ENCODE peak calls at places on chromosomes 12 and 14, in eight cellular contexts. One of them, this sample, is unnamed.
A peak's percentile ranks its signal among the peaks of the same experiment; 100 is the strongest.

GRCh38 chr14:53217283-53217994 is 64.3 kb upstream of the DDHD1 start:
- DNase-seq in GM03348: peak; percentile 86
- DNase-seq in activated naive CD8-positive, alpha-beta T cell treated with anti-CD3 and anti-CD28 coated beads, Interleukin-2, amount 50 U/mL, for 24 hours: peak; percentile 84
- DNase-seq in lower lobe of right lung: peak; percentile 87
- DNase-seq in IMR-90: peak; percentile 33
- DNase-seq in stimulated activated naive CD8-positive, alpha-beta T cell treated with anti-CD3 and anti-CD28 coated beads, Interleukin-15, Interleukin-2, amounts not matched to agents 100 U/mL and 50 U/mL, for 24 hours: peak; percentile 86
- DNase-seq in hepatic stellate cell: peak; percentile 30
- DNase-seq in left ventricle myocardium inferior: peak; percentile 68
- DNase-seq in this sample: peak; percentile 82

GRCh38 chr14:61034416-61035100 is 53.5 kb downstream of the SLC38A6 start:
- DNase-seq in GM03348: no peak
- DNase-seq in activated naive CD8-positive, alpha-beta T cell treated with anti-CD3 and anti-CD28 coated beads, Interleukin-2, amount 50 U/mL, for 24 hours: no peak
- DNase-seq in lower lobe of right lung: peak; percentile 41
- DNase-seq in IMR-90: no peak
- DNase-seq in stimulated activated naive CD8-positive, alpha-beta T cell treated with anti-CD3 and anti-CD28 coated beads, Interleukin-15, Interleukin-2, amounts not matched to agents 100 U/mL and 50 U/mL, for 24 hours: no peak
- DNase-seq in hepatic stellate cell: no peak
- DNase-seq in left ventricle myocardium inferior: no peak
- DNase-seq in this sample: no peak

GRCh38 chr14:35285168-35285990 is 6.8 kb upstream of the PSMA6 start:
- DNase-seq in GM03348: no peak
- DNase-seq in activated naive CD8-positive, alpha-beta T cell treated with anti-CD3 and anti-CD28 coated beads, Interleukin-2, amount 50 U/mL, for 24 hours: peak; percentile 19
- DNase-seq in lower lobe of right lung: no peak
- DNase-seq in IMR-90: peak; percentile 8
- DNase-seq in stimulated activated naive CD8-positive, alpha-beta T cell treated with anti-CD3 and anti-CD28 coated beads, Interleukin-15, Interleukin-2, amounts not matched to agents 100 U/mL and 50 U/mL, for 24 hours: no peak
- DNase-seq in hepatic stellate cell: no peak
- DNase-seq in left ventricle myocardium inferior: no peak
- DNase-seq in this sample: no peak

GRCh38 chr14:92794547-92794941 is 439 bp downstream of the GOLGA5 start:
- DNase-seq in GM03348: peak; percentile 31
- DNase-seq in activated naive CD8-positive, alpha-beta T cell treated with anti-CD3 and anti-CD28 coated beads, Interleukin-2, amount 50 U/mL, for 24 hours: peak; percentile 18
- DNase-seq in lower lobe of right lung: no peak
- DNase-seq in IMR-90: peak; percentile 18
- DNase-seq in stimulated activated naive CD8-positive, alpha-beta T cell treated with anti-CD3 and anti-CD28 coated beads, Interleukin-15, Interleukin-2, amounts not matched to agents 100 U/mL and 50 U/mL, for 24 hours: no peak
- DNase-seq in hepatic stellate cell: no peak
- DNase-seq in left ventricle myocardium inferior: peak; percentile 31
- DNase-seq in this sample: no peak

GRCh38 chr12:103742349-103742784 is 98.7 kb downstream of the NT5DC3 start:
- DNase-seq in GM03348: peak; percentile 12
- DNase-seq in activated naive CD8-positive, alpha-beta T cell treated with anti-CD3 and anti-CD28 coated beads, Interleukin-2, amount 50 U/mL, for 24 hours: no peak
- DNase-seq in lower lobe of right lung: no peak
- DNase-seq in IMR-90: no peak
- DNase-seq in stimulated activated naive CD8-positive, alpha-beta T cell treated with anti-CD3 and anti-CD28 coated beads, Interleukin-15, Interleukin-2, amounts not matched to agents 100 U/mL and 50 U/mL, for 24 hours: no peak
- DNase-seq in hepatic stellate cell: no peak
- DNase-seq in left ventricle myocardium inferior: no peak
- DNase-seq in this sample: no peak

GRCh38 chr14:91405241-91405721 is 12.3 kb downstream of the CCDC88C start:
- DNase-seq in GM03348: no peak
- DNase-seq in activated naive CD8-positive, alpha-beta T cell treated with anti-CD3 and anti-CD28 coated beads, Interleukin-2, amount 50 U/mL, for 24 hours: peak; percentile 72
- DNase-seq in lower lobe of right lung: no peak
- DNase-seq in IMR-90: no peak
- DNase-seq in stimulated activated naive CD8-positive, alpha-beta T cell treated with anti-CD3 and anti-CD28 coated beads, Interleukin-15, Interleukin-2, amounts not matched to agents 100 U/mL and 50 U/mL, for 24 hours: peak; percentile 73
- DNase-seq in hepatic stellate cell: no peak
- DNase-seq in left ventricle myocardium inferior: no peak
- DNase-seq in this sample: no peak

GRCh38 chr12:53219116-53219955 is 12.3 kb upstream of the ITGB7 start:
- DNase-seq in GM03348: peak; percentile 69
- DNase-seq in activated naive CD8-positive, alpha-beta T cell treated with anti-CD3 and anti-CD28 coated beads, Interleukin-2, amount 50 U/mL, for 24 hours: peak; percentile 77
- DNase-seq in lower lobe of right lung: peak; percentile 60
- DNase-seq in IMR-90: peak; percentile 66
- DNase-seq in stimulated activated naive CD8-positive, alpha-beta T cell treated with anti-CD3 and anti-CD28 coated beads, Interleukin-15, Interleukin-2, amounts not matched to agents 100 U/mL and 50 U/mL, for 24 hours: peak; percentile 79
- DNase-seq in hepatic stellate cell: peak; percentile 81
- DNase-seq in left ventricle myocardium inferior: peak; percentile 51
- DNase-seq in this sample: no peak

GRCh38 chr12:102564026-102564425 is 83.7 kb upstream of the IGF1 start:
- DNase-seq in GM03348: no peak
- DNase-seq in activated naive CD8-positive, alpha-beta T cell treated with anti-CD3 and anti-CD28 coated beads, Interleukin-2, amount 50 U/mL, for 24 hours: no peak
- DNase-seq in lower lobe of right lung: no peak
- DNase-seq in IMR-90: no peak
- DNase-seq in stimulated activated naive CD8-positive, alpha-beta T cell treated with anti-CD3 and anti-CD28 coated beads, Interleukin-15, Interleukin-2, amounts not matched to agents 100 U/mL and 50 U/mL, for 24 hours: no peak
- DNase-seq in hepatic stellate cell: no peak
- DNase-seq in left ventricle myocardium inferior: no peak
- DNase-seq in this sample: no peak

GRCh38 chr14:68787235-68787727 is 5.6 kb downstream of the ZFP36L1 start:
- DNase-seq in GM03348: no peak
- DNase-seq in activated naive CD8-positive, alpha-beta T cell treated with anti-CD3 and anti-CD28 coated beads, Interleukin-2, amount 50 U/mL, for 24 hours: no peak
- DNase-seq in lower lobe of right lung: no peak
- DNase-seq in IMR-90: no peak
- DNase-seq in stimulated activated naive CD8-positive, alpha-beta T cell treated with anti-CD3 and anti-CD28 coated beads, Interleukin-15, Interleukin-2, amounts not matched to agents 100 U/mL and 50 U/mL, for 24 hours: peak; percentile 43
- DNase-seq in hepatic stellate cell: no peak
- DNase-seq in left ventricle myocardium inferior: no peak
- DNase-seq in this sample: no peak

GRCh38 chr14:46490150-46490769 is 161.3 kb downstream of the RPL10L start:
- DNase-seq in GM03348: no peak
- DNase-seq in activated naive CD8-positive, alpha-beta T cell treated with anti-CD3 and anti-CD28 coated beads, Interleukin-2, amount 50 U/mL, for 24 hours: no peak
- DNase-seq in lower lobe of right lung: no peak
- DNase-seq in IMR-90: no peak
- DNase-seq in stimulated activated naive CD8-positive, alpha-beta T cell treated with anti-CD3 and anti-CD28 coated beads, Interleukin-15, Interleukin-2, amounts not matched to agents 100 U/mL and 50 U/mL, for 24 hours: no peak
- DNase-seq in hepatic stellate cell: no peak
- DNase-seq in left ventricle myocardium inferior: no peak
- DNase-seq in this sample: no peak

GRCh38 chr12:58283553-58283952 is 342.2 kb downstream of the ATP23 start:
- DNase-seq in GM03348: no peak
- DNase-seq in activated naive CD8-positive, alpha-beta T cell treated with anti-CD3 and anti-CD28 coated beads, Interleukin-2, amount 50 U/mL, for 24 hours: no peak
- DNase-seq in lower lobe of right lung: no peak
- DNase-seq in IMR-90: no peak
- DNase-seq in stimulated activated naive CD8-positive, alpha-beta T cell treated with anti-CD3 and anti-CD28 coated beads, Interleukin-15, Interleukin-2, amounts not matched to agents 100 U/mL and 50 U/mL, for 24 hours: no peak
- DNase-seq in hepatic stellate cell: no peak
- DNase-seq in left ventricle myocardium inferior: no peak
- DNase-seq in this sample: no peak

GRCh38 chr12:117968826-117969659 is at the start of gene KSR2:
- DNase-seq in GM03348: peak; percentile 62
- DNase-seq in activated naive CD8-positive, alpha-beta T cell treated with anti-CD3 and anti-CD28 coated beads, Interleukin-2, amount 50 U/mL, for 24 hours: peak; percentile 44
- DNase-seq in lower lobe of right lung: peak; percentile 92
- DNase-seq in IMR-90: no peak
- DNase-seq in stimulated activated naive CD8-positive, alpha-beta T cell treated with anti-CD3 and anti-CD28 coated beads, Interleukin-15, Interleukin-2, amounts not matched to agents 100 U/mL and 50 U/mL, for 24 hours: peak; percentile 57
- DNase-seq in hepatic stellate cell: peak; percentile 14
- DNase-seq in left ventricle myocardium inferior: no peak
- DNase-seq in this sample: no peak

GRCh38 chr12:114836609-114837008 is 152.6 kb upstream of the TBX3 start:
- DNase-seq in GM03348: no peak
- DNase-seq in activated naive CD8-positive, alpha-beta T cell treated with anti-CD3 and anti-CD28 coated beads, Interleukin-2, amount 50 U/mL, for 24 hours: no peak
- DNase-seq in lower lobe of right lung: no peak
- DNase-seq in IMR-90: no peak
- DNase-seq in stimulated activated naive CD8-positive, alpha-beta T cell treated with anti-CD3 and anti-CD28 coated beads, Interleukin-15, Interleukin-2, amounts not matched to agents 100 U/mL and 50 U/mL, for 24 hours: no peak
- DNase-seq in hepatic stellate cell: no peak
- DNase-seq in left ventricle myocardium inferior: no peak
- DNase-seq in this sample: no peak

GRCh38 chr14:34301107-34301734 is 160.8 kb downstream of the SPTSSA start:
- DNase-seq in GM03348: peak; percentile 61
- DNase-seq in activated naive CD8-positive, alpha-beta T cell treated with anti-CD3 and anti-CD28 coated beads, Interleukin-2, amount 50 U/mL, for 24 hours: no peak
- DNase-seq in lower lobe of right lung: no peak
- DNase-seq in IMR-90: peak; percentile 12
- DNase-seq in stimulated activated naive CD8-positive, alpha-beta T cell treated with anti-CD3 and anti-CD28 coated beads, Interleukin-15, Interleukin-2, amounts not matched to agents 100 U/mL and 50 U/mL, for 24 hours: no peak
- DNase-seq in hepatic stellate cell: peak; percentile 8
- DNase-seq in left ventricle myocardium inferior: no peak
- DNase-seq in this sample: no peak

GRCh38 chr14:85131523-85131922 is 398.4 kb upstream of the FLRT2 start:
- DNase-seq in GM03348: no peak
- DNase-seq in activated naive CD8-positive, alpha-beta T cell treated with anti-CD3 and anti-CD28 coated beads, Interleukin-2, amount 50 U/mL, for 24 hours: no peak
- DNase-seq in lower lobe of right lung: no peak
- DNase-seq in IMR-90: no peak
- DNase-seq in stimulated activated naive CD8-positive, alpha-beta T cell treated with anti-CD3 and anti-CD28 coated beads, Interleukin-15, Interleukin-2, amounts not matched to agents 100 U/mL and 50 U/mL, for 24 hours: no peak
- DNase-seq in hepatic stellate cell: no peak
- DNase-seq in left ventricle myocardium inferior: no peak
- DNase-seq in this sample: no peak

GRCh38 chr12:41293011-41293410 is 104.9 kb downstream of the PDZRN4 start:
- DNase-seq in GM03348: no peak
- DNase-seq in activated naive CD8-positive, alpha-beta T cell treated with anti-CD3 and anti-CD28 coated beads, Interleukin-2, amount 50 U/mL, for 24 hours: no peak
- DNase-seq in lower lobe of right lung: no peak
- DNase-seq in IMR-90: no peak
- DNase-seq in stimulated activated naive CD8-positive, alpha-beta T cell treated with anti-CD3 and anti-CD28 coated beads, Interleukin-15, Interleukin-2, amounts not matched to agents 100 U/mL and 50 U/mL, for 24 hours: no peak
- DNase-seq in hepatic stellate cell: no peak
- DNase-seq in left ventricle myocardium inferior: no peak
- DNase-seq in this sample: no peak

GRCh38 chr14:81219210-81219820 is 1.4 kb downstream of the GTF2A1 start:
- DNase-seq in GM03348: peak; percentile 93
- DNase-seq in activated naive CD8-positive, alpha-beta T cell treated with anti-CD3 and anti-CD28 coated beads, Interleukin-2, amount 50 U/mL, for 24 hours: peak; percentile 79
- DNase-seq in lower lobe of right lung: peak; percentile 91
- DNase-seq in IMR-90: peak; percentile 98
- DNase-seq in stimulated activated naive CD8-positive, alpha-beta T cell treated with anti-CD3 and anti-CD28 coated beads, Interleukin-15, Interleukin-2, amounts not matched to agents 100 U/mL and 50 U/mL, for 24 hours: peak; percentile 80
- DNase-seq in hepatic stellate cell: peak; percentile 83
- DNase-seq in left ventricle myocardium inferior: peak; percentile 89
- DNase-seq in this sample: peak; percentile 93

GRCh38 chr12:39966738-39967137 is 139.1 kb downstream of the SLC2A13 start:
- DNase-seq in GM03348: no peak
- DNase-seq in activated naive CD8-positive, alpha-beta T cell treated with anti-CD3 and anti-CD28 coated beads, Interleukin-2, amount 50 U/mL, for 24 hours: no peak
- DNase-seq in lower lobe of right lung: no peak
- DNase-seq in IMR-90: no peak
- DNase-seq in stimulated activated naive CD8-positive, alpha-beta T cell treated with anti-CD3 and anti-CD28 coated beads, Interleukin-15, Interleukin-2, amounts not matched to agents 100 U/mL and 50 U/mL, for 24 hours: no peak
- DNase-seq in hepatic stellate cell: no peak
- DNase-seq in left ventricle myocardium inferior: no peak
- DNase-seq in this sample: no peak

GRCh38 chr12:11166300-11166699 is 4.7 kb upstream of the SMIM10L1 start:
- DNase-seq in GM03348: no peak
- DNase-seq in activated naive CD8-positive, alpha-beta T cell treated with anti-CD3 and anti-CD28 coated beads, Interleukin-2, amount 50 U/mL, for 24 hours: no peak
- DNase-seq in lower lobe of right lung: no peak
- DNase-seq in IMR-90: no peak
- DNase-seq in stimulated activated naive CD8-positive, alpha-beta T cell treated with anti-CD3 and anti-CD28 coated beads, Interleukin-15, Interleukin-2, amounts not matched to agents 100 U/mL and 50 U/mL, for 24 hours: no peak
- DNase-seq in hepatic stellate cell: no peak
- DNase-seq in left ventricle myocardium inferior: no peak
- DNase-seq in this sample: no peak

GRCh38 chr12:75471928-75472865 is 8.4 kb upstream of the GLIPR1 start:
- DNase-seq in GM03348: no peak
- DNase-seq in activated naive CD8-positive, alpha-beta T cell treated with anti-CD3 and anti-CD28 coated beads, Interleukin-2, amount 50 U/mL, for 24 hours: no peak
- DNase-seq in lower lobe of right lung: no peak
- DNase-seq in IMR-90: no peak
- DNase-seq in stimulated activated naive CD8-positive, alpha-beta T cell treated with anti-CD3 and anti-CD28 coated beads, Interleukin-15, Interleukin-2, amounts not matched to agents 100 U/mL and 50 U/mL, for 24 hours: no peak
- DNase-seq in hepatic stellate cell: no peak
- DNase-seq in left ventricle myocardium inferior: no peak
- DNase-seq in this sample: no peak

GRCh38 chr14:103372552-103373304 is 12.5 kb upstream of the MARK3 start:
- DNase-seq in GM03348: peak; percentile 92
- DNase-seq in activated naive CD8-positive, alpha-beta T cell treated with anti-CD3 and anti-CD28 coated beads, Interleukin-2, amount 50 U/mL, for 24 hours: peak; percentile 16
- DNase-seq in lower lobe of right lung: no peak
- DNase-seq in IMR-90: peak; percentile 97
- DNase-seq in stimulated activated naive CD8-positive, alpha-beta T cell treated with anti-CD3 and anti-CD28 coated beads, Interleukin-15, Interleukin-2, amounts not matched to agents 100 U/mL and 50 U/mL, for 24 hours: peak; percentile 26
- DNase-seq in hepatic stellate cell: peak; percentile 91
- DNase-seq in left ventricle myocardium inferior: no peak
- DNase-seq in this sample: no peak

GRCh38 chr14:54564071-54564798 is 2.7 kb upstream of the SAMD4A start:
- DNase-seq in GM03348: peak; percentile 14
- DNase-seq in activated naive CD8-positive, alpha-beta T cell treated with anti-CD3 and anti-CD28 coated beads, Interleukin-2, amount 50 U/mL, for 24 hours: no peak
- DNase-seq in lower lobe of right lung: no peak
- DNase-seq in IMR-90: peak; percentile 48
- DNase-seq in stimulated activated naive CD8-positive, alpha-beta T cell treated with anti-CD3 and anti-CD28 coated beads, Interleukin-15, Interleukin-2, amounts not matched to agents 100 U/mL and 50 U/mL, for 24 hours: no peak
- DNase-seq in hepatic stellate cell: no peak
- DNase-seq in left ventricle myocardium inferior: no peak
- DNase-seq in this sample: no peak

GRCh38 chr14:49962616-49963015 is 69.7 kb downstream of the ARF6 start:
- DNase-seq in GM03348: no peak
- DNase-seq in activated naive CD8-positive, alpha-beta T cell treated with anti-CD3 and anti-CD28 coated beads, Interleukin-2, amount 50 U/mL, for 24 hours: peak; percentile 63
- DNase-seq in lower lobe of right lung: no peak
- DNase-seq in IMR-90: no peak
- DNase-seq in stimulated activated naive CD8-positive, alpha-beta T cell treated with anti-CD3 and anti-CD28 coated beads, Interleukin-15, Interleukin-2, amounts not matched to agents 100 U/mL and 50 U/mL, for 24 hours: peak; percentile 63
- DNase-seq in hepatic stellate cell: no peak
- DNase-seq in left ventricle myocardium inferior: no peak
- DNase-seq in this sample: no peak

GRCh38 chr12:22981711-22982110 is 356.7 kb downstream of the ETNK1 start:
- DNase-seq in GM03348: peak; percentile 16
- DNase-seq in activated naive CD8-positive, alpha-beta T cell treated with anti-CD3 and anti-CD28 coated beads, Interleukin-2, amount 50 U/mL, for 24 hours: no peak
- DNase-seq in lower lobe of right lung: no peak
- DNase-seq in IMR-90: peak; percentile 38
- DNase-seq in stimulated activated naive CD8-positive, alpha-beta T cell treated with anti-CD3 and anti-CD28 coated beads, Interleukin-15, Interleukin-2, amounts not matched to agents 100 U/mL and 50 U/mL, for 24 hours: no peak
- DNase-seq in hepatic stellate cell: peak; percentile 6
- DNase-seq in left ventricle myocardium inferior: no peak
- DNase-seq in this sample: no peak

GRCh38 chr12:42605685-42606084 is 16.1 kb upstream of the PRICKLE1 start:
- DNase-seq in GM03348: no peak
- DNase-seq in activated naive CD8-positive, alpha-beta T cell treated with anti-CD3 and anti-CD28 coated beads, Interleukin-2, amount 50 U/mL, for 24 hours: no peak
- DNase-seq in lower lobe of right lung: no peak
- DNase-seq in IMR-90: no peak
- DNase-seq in stimulated activated naive CD8-positive, alpha-beta T cell treated with anti-CD3 and anti-CD28 coated beads, Interleukin-15, Interleukin-2, amounts not matched to agents 100 U/mL and 50 U/mL, for 24 hours: no peak
- DNase-seq in hepatic stellate cell: no peak
- DNase-seq in left ventricle myocardium inferior: no peak
- DNase-seq in this sample: no peak

GRCh38 chr12:14260011-14260993 is 105.2 kb upstream of the ATF7IP start:
- DNase-seq in GM03348: peak; percentile 93
- DNase-seq in activated naive CD8-positive, alpha-beta T cell treated with anti-CD3 and anti-CD28 coated beads, Interleukin-2, amount 50 U/mL, for 24 hours: no peak
- DNase-seq in lower lobe of right lung: peak; percentile 95
- DNase-seq in IMR-90: peak; percentile 93
- DNase-seq in stimulated activated naive CD8-positive, alpha-beta T cell treated with anti-CD3 and anti-CD28 coated beads, Interleukin-15, Interleukin-2, amounts not matched to agents 100 U/mL and 50 U/mL, for 24 hours: no peak
- DNase-seq in hepatic stellate cell: peak; percentile 85
- DNase-seq in left ventricle myocardium inferior: peak; percentile 91
- DNase-seq in this sample: peak; percentile 95

GRCh38 chr12:27462151-27462694 is 15.7 kb downstream of the SMCO2 start:
- DNase-seq in GM03348: no peak
- DNase-seq in activated naive CD8-positive, alpha-beta T cell treated with anti-CD3 and anti-CD28 coated beads, Interleukin-2, amount 50 U/mL, for 24 hours: no peak
- DNase-seq in lower lobe of right lung: no peak
- DNase-seq in IMR-90: peak; percentile 87
- DNase-seq in stimulated activated naive CD8-positive, alpha-beta T cell treated with anti-CD3 and anti-CD28 coated beads, Interleukin-15, Interleukin-2, amounts not matched to agents 100 U/mL and 50 U/mL, for 24 hours: no peak
- DNase-seq in hepatic stellate cell: peak; percentile 14
- DNase-seq in left ventricle myocardium inferior: no peak
- DNase-seq in this sample: no peak

GRCh38 chr14:82510007-82510406 is 976.4 kb upstream of the SEL1L start:
- DNase-seq in GM03348: no peak
- DNase-seq in activated naive CD8-positive, alpha-beta T cell treated with anti-CD3 and anti-CD28 coated beads, Interleukin-2, amount 50 U/mL, for 24 hours: no peak
- DNase-seq in lower lobe of right lung: no peak
- DNase-seq in IMR-90: no peak
- DNase-seq in stimulated activated naive CD8-positive, alpha-beta T cell treated with anti-CD3 and anti-CD28 coated beads, Interleukin-15, Interleukin-2, amounts not matched to agents 100 U/mL and 50 U/mL, for 24 hours: no peak
- DNase-seq in hepatic stellate cell: no peak
- DNase-seq in left ventricle myocardium inferior: no peak
- DNase-seq in this sample: no peak

GRCh38 chr14:60482743-60483142 is 3.1 kb downstream of the C14orf39 start:
- DNase-seq in GM03348: no peak
- DNase-seq in activated naive CD8-positive, alpha-beta T cell treated with anti-CD3 and anti-CD28 coated beads, Interleukin-2, amount 50 U/mL, for 24 hours: no peak
- DNase-seq in lower lobe of right lung: no peak
- DNase-seq in IMR-90: peak; percentile 44
- DNase-seq in stimulated activated naive CD8-positive, alpha-beta T cell treated with anti-CD3 and anti-CD28 coated beads, Interleukin-15, Interleukin-2, amounts not matched to agents 100 U/mL and 50 U/mL, for 24 hours: no peak
- DNase-seq in hepatic stellate cell: no peak
- DNase-seq in left ventricle myocardium inferior: no peak
- DNase-seq in this sample: no peak

GRCh38 chr12:123410041-123410412 is 26.1 kb downstream of the KMT5A start:
- DNase-seq in GM03348: no peak
- DNase-seq in activated naive CD8-positive, alpha-beta T cell treated with anti-CD3 and anti-CD28 coated beads, Interleukin-2, amount 50 U/mL, for 24 hours: no peak
- DNase-seq in lower lobe of right lung: no peak
- DNase-seq in IMR-90: no peak
- DNase-seq in stimulated activated naive CD8-positive, alpha-beta T cell treated with anti-CD3 and anti-CD28 coated beads, Interleukin-15, Interleukin-2, amounts not matched to agents 100 U/mL and 50 U/mL, for 24 hours: no peak
- DNase-seq in hepatic stellate cell: no peak
- DNase-seq in left ventricle myocardium inferior: no peak
- DNase-seq in this sample: no peak

GRCh38 chr14:73829526-73830431 is 21.9 kb upstream of the PTGR2 start:
- DNase-seq in GM03348: peak; percentile 63
- DNase-seq in activated naive CD8-positive, alpha-beta T cell treated with anti-CD3 and anti-CD28 coated beads, Interleukin-2, amount 50 U/mL, for 24 hours: peak; percentile 44
- DNase-seq in lower lobe of right lung: no peak
- DNase-seq in IMR-90: peak; percentile 76
- DNase-seq in stimulated activated naive CD8-positive, alpha-beta T cell treated with anti-CD3 and anti-CD28 coated beads, Interleukin-15, Interleukin-2, amounts not matched to agents 100 U/mL and 50 U/mL, for 24 hours: peak; percentile 49
- DNase-seq in hepatic stellate cell: no peak
- DNase-seq in left ventricle myocardium inferior: no peak
- DNase-seq in this sample: no peak

GRCh38 chr12:89621511-89621910 is 87.1 kb downstream of the ATP2B1 start:
- DNase-seq in GM03348: no peak
- DNase-seq in activated naive CD8-positive, alpha-beta T cell treated with anti-CD3 and anti-CD28 coated beads, Interleukin-2, amount 50 U/mL, for 24 hours: no peak
- DNase-seq in lower lobe of right lung: no peak
- DNase-seq in IMR-90: no peak
- DNase-seq in stimulated activated naive CD8-positive, alpha-beta T cell treated with anti-CD3 and anti-CD28 coated beads, Interleukin-15, Interleukin-2, amounts not matched to agents 100 U/mL and 50 U/mL, for 24 hours: no peak
- DNase-seq in hepatic stellate cell: no peak
- DNase-seq in left ventricle myocardium inferior: no peak
- DNase-seq in this sample: no peak

GRCh38 chr14:56487090-56487667 is 92.4 kb upstream of the TMEM260 start:
- DNase-seq in GM03348: peak; percentile 39
- DNase-seq in activated naive CD8-positive, alpha-beta T cell treated with anti-CD3 and anti-CD28 coated beads, Interleukin-2, amount 50 U/mL, for 24 hours: no peak
- DNase-seq in lower lobe of right lung: no peak
- DNase-seq in IMR-90: peak; percentile 32
- DNase-seq in stimulated activated naive CD8-positive, alpha-beta T cell treated with anti-CD3 and anti-CD28 coated beads, Interleukin-15, Interleukin-2, amounts not matched to agents 100 U/mL and 50 U/mL, for 24 hours: no peak
- DNase-seq in hepatic stellate cell: no peak
- DNase-seq in left ventricle myocardium inferior: no peak
- DNase-seq in this sample: no peak

GRCh38 chr12:56159482-56160105 is 1.4 kb downstream of the MYL6 start:
- DNase-seq in GM03348: no peak
- DNase-seq in activated naive CD8-positive, alpha-beta T cell treated with anti-CD3 and anti-CD28 coated beads, Interleukin-2, amount 50 U/mL, for 24 hours: no peak
- DNase-seq in lower lobe of right lung: no peak
- DNase-seq in IMR-90: no peak
- DNase-seq in stimulated activated naive CD8-positive, alpha-beta T cell treated with anti-CD3 and anti-CD28 coated beads, Interleukin-15, Interleukin-2, amounts not matched to agents 100 U/mL and 50 U/mL, for 24 hours: no peak
- DNase-seq in hepatic stellate cell: no peak
- DNase-seq in left ventricle myocardium inferior: no peak
- DNase-seq in this sample: no peak

This sample was measured in Right ventricle myocardium inferior.